ENCODE peak calls at places on chromosome 2, in seven cellular contexts. O is NCI-H345, H is Kasumi-1, R is endothelial cell, Q is MM.1S, N is NAMALWA, U is brain microvascular endothelial cell. Y is an unnamed sample.

GRCh38 chr2:241763551-241764271 is 12.9 kb upstream of the GAL3ST2 start:
- DNase-seq in O (no peak), H (no peak), R (no peak), Q (no peak), N (no peak), U (no peak), Y (no peak)

GRCh38 chr2:45330113-45330512 is 281.0 kb downstream of the SRBD1 start:
- DNase-seq in O (no peak), H (no peak), R (no peak), Q (no peak), N (no peak), U (no peak), Y (no peak)

GRCh38 chr2:28624798-28625701 is 126.6 kb upstream of the PPP1CB start:
- DNase-seq in O (no peak), H (peak; percentile 59), R (no peak), Q (no peak), N (no peak), U (no peak), Y (peak; percentile 19)

GRCh38 chr2:49973917-49974368 is 819.6 kb upstream of the FSHR start:
- DNase-seq in O (peak; percentile 72), H (no peak), R (peak; percentile 24), Q (peak; percentile 85), N (peak; percentile 77), U (no peak), Y (peak; percentile 1)

GRCh38 chr2:47437287-47437686 is 34.3 kb downstream of the MSH2 start:
- DNase-seq in O (no peak), H (peak; percentile 68), R (no peak), Q (no peak), N (peak; percentile 66), U (no peak), Y (no peak)

GRCh38 chr2:182592691-182593393 is 123.2 kb upstream of the DNAJC10 start:
- DNase-seq in O (no peak), H (no peak), R (no peak), Q (no peak), N (no peak), U (no peak), Y (no peak)

GRCh38 chr2:16617282-16618266 is 48.1 kb downstream of the CYRIA start:
- DNase-seq in O (no peak), H (peak; percentile 34), R (peak; percentile 41), Q (no peak), N (no peak), U (peak; percentile 31), Y (no peak)

GRCh38 chr2:207253946-207254345 is 88.2 kb upstream of the KLF7 start:
- DNase-seq in O (no peak), H (no peak), R (no peak), Q (no peak), N (no peak), U (peak; percentile 85), Y (no peak)

GRCh38 chr2:216195565-216195978 is 86.4 kb downstream of the XRCC5 start:
- DNase-seq in O (no peak), H (no peak), R (no peak), Q (no peak), N (no peak), U (peak; percentile 67), Y (no peak)

GRCh38 chr2:110104025-110104771 is 11.4 kb downstream of the MALL start:
- DNase-seq in O (peak; percentile 93), H (no peak), R (no peak), Q (no peak), N (no peak), U (no peak), Y (no peak)

GRCh38 chr2:120820263-120820884 is 84.7 kb downstream of the GLI2 start:
- DNase-seq in O (no peak), H (no peak), R (no peak), Q (no peak), N (no peak), U (peak; percentile 25), Y (no peak)

Y was measured in GM19239.